ENCODE peak calls at places on chromosomes 1 and 21, in nine cellular contexts. L is iPS-NIHi11; B is GM12865; R is bronchial epithelial cell; Z is T-helper 22 cell; O is posterior cingulate gyrus; D is EH; Y is KG1; I is stimulated activated CD4-positive, alpha-beta T cell treated with anti-CD3 and anti-CD28 coated beads, Interleukin-1b, Interleukin-23, amount 100 ng/mL, for 1 hour. Q is an unnamed sample.
A peak's percentile ranks its signal among the peaks of the same experiment; 100 is the strongest.

GRCh38 chr1:223716302-223716862 is 4.0 kb downstream of the CAPN2 start:
- DNase-seq in L (no peak), B (peak; percentile 86), R (no peak), Z (peak; percentile 49), O (no peak), D (peak; percentile 79), Y (no peak), I (no peak), Q (no peak)

GRCh38 chr21:26405071-26405470 is 168.0 kb downstream of the CYYR1 start:
- DNase-seq in L (no peak), B (no peak), R (peak; percentile 38), Z (no peak), O (no peak), D (peak; percentile 80), Y (no peak), I (no peak), Q (no peak)

GRCh38 chr1:239354211-239354610 is 32.2 kb upstream of the CHRM3 start:
- DNase-seq in L (no peak), B (no peak), R (no peak), Z (no peak), O (no peak), D (no peak), Y (no peak), I (no peak), Q (no peak)

GRCh38 chr1:186790101-186790500 is 38.6 kb upstream of the PLA2G4A start:
- DNase-seq in L (no peak), B (no peak), R (no peak), Z (no peak), O (no peak), D (no peak), Y (no peak), I (no peak), Q (no peak)

GRCh38 chr1:2277741-2278488 is 49.8 kb downstream of the SKI start:
- DNase-seq in L (no peak), B (no peak), R (peak; percentile 10), Z (no peak), O (no peak), D (peak; percentile 30), Y (no peak), I (no peak), Q (no peak)

GRCh38 chr1:41072051-41072450 is 50.5 kb upstream of the SLFNL1 start:
- DNase-seq in L (no peak), B (no peak), R (no peak), Z (no peak), O (no peak), D (peak; percentile 71), Y (no peak), I (no peak), Q (no peak)

GRCh38 chr1:246647113-246647512 is 77.1 kb upstream of the SCCPDH start:
- DNase-seq in L (peak; percentile 70), B (no peak), R (no peak), Z (no peak), O (peak; percentile 72), D (peak; percentile 70), Y (no peak), I (no peak), Q (peak; percentile 46)

GRCh38 chr1:14969006-14969405 is 184.5 kb upstream of the TMEM51 start:
- DNase-seq in L (no peak), B (peak; percentile 49), R (no peak), Z (no peak), O (no peak), D (peak; percentile 46), Y (no peak), I (no peak), Q (no peak)

GRCh38 chr1:22055463-22055862 is 3.0 kb downstream of the CDC42 start:
- DNase-seq in L (no peak), B (no peak), R (no peak), Z (no peak), O (no peak), D (peak; percentile 36), Y (no peak), I (no peak), Q (no peak)

GRCh38 chr1:230310381-230311163 is 115.6 kb downstream of the PGBD5 start:
- DNase-seq in L (peak; percentile 90), B (peak; percentile 77), R (peak; percentile 54), Z (no peak), O (peak; percentile 78), D (peak; percentile 76), Y (peak; percentile 52), I (peak; percentile 42), Q (peak; percentile 75)

GRCh38 chr1:180211860-180212229 is 18.2 kb upstream of the LHX4 start:
- DNase-seq in L (no peak), B (no peak), R (peak; percentile 18), Z (no peak), O (no peak), D (peak; percentile 47), Y (no peak), I (no peak), Q (no peak)